ENCODE peak calls at places on chromosomes 13 and 19, in six cellular contexts. E is neural progenitor cell; S is thoracic aorta; O is right atrium auricular region; R is CD4-positive, CD25-positive, alpha-beta regulatory T cell; A is aorta. F is an unnamed sample. For H3K4me1 and H3K36me3, the result is how much of the 10 kb centered on the place peaks cover.

GRCh38 chr13:38417727-38418126 is 68.1 kb downstream of the UFM1 start:
- DNase-seq in O (no peak), A (no peak), S (no peak), R (no peak), E (peak), F (no peak)

GRCh38 chr13:96273196-96273595 is 183.3 kb downstream of the HS6ST3 start:
- DNase-seq in R (no peak), O (no peak), S (no peak), E (no peak), A (no peak), F (no peak)

GRCh38 chr13:22455036-22455435 is 725.7 kb upstream of the SGCG start:
- DNase-seq in S (no peak), E (no peak), A (no peak), R (no peak), O (no peak), F (no peak)

GRCh38 chr19:41537789-41538188 is 38.2 kb upstream of the CEACAM21 start:
- DNase-seq in E (no peak), S (no peak), O (no peak), A (no peak), R (no peak), F (no peak)

GRCh38 chr13:49560270-49561063 is 24.9 kb downstream of the RCBTB1 start:
- DNase-seq in O (no peak), A (no peak), S (no peak), E (peak), R (no peak), F (no peak)

GRCh38 chr19:17234911-17235617 is 9.0 kb downstream of the OCEL1 start:
- DNase-seq in S (no peak), O (peak), R (peak), E (peak), A (no peak), F (peak)

GRCh38 chr13:24161980-24162517 is 1.5 kb downstream of the SPATA13 start:
- DNase-seq in E (no peak), O (no peak), A (no peak), R (no peak), S (no peak), F (no peak)

GRCh38 chr19:29410974-29411615 is 114.7 kb upstream of the VSTM2B start:
- DNase-seq in R (no peak), E (no peak), O (peak), S (no peak), A (no peak), F (peak)

GRCh38 chr19:47049307-47049700 is 880 bp upstream of the TMEM160 start:
- DNase-seq in S (no peak), O (no peak), A (no peak), R (no peak), E (peak), F (no peak)

GRCh38 chr13:38391341-38391740 is 41.7 kb downstream of the UFM1 start:
- DNase-seq in E (no peak), A (no peak), R (no peak), S (no peak), O (no peak), F (no peak)

GRCh38 chr19:51799998-51800848 is 5.3 kb downstream of the FPR3 start:
- DNase-seq in O (peak), A (no peak), E (no peak), R (no peak), S (no peak), F (no peak)

GRCh38 chr13:109412232-109412935 is 374.0 kb downstream of the IRS2 start:
- DNase-seq in S (no peak), O (no peak), A (no peak), E (peak), R (no peak), F (peak)

GRCh38 chr19:5621945-5622464 is 571 bp downstream of the SAFB2 start:
- DNase-seq in E (peak), O (no peak), A (no peak), R (no peak), S (no peak), F (no peak)

GRCh38 chr13:103250071-103250470 is 183.9 kb upstream of the SLC10A2 start:
- DNase-seq in R (no peak), S (no peak), A (no peak), O (no peak), E (no peak), F (no peak)

GRCh38 chr19:42081584-42082258 is 5.8 kb downstream of the ZNF574 start:
- DNase-seq in O (no peak), A (no peak), E (no peak), S (no peak), R (no peak), F (no peak)

DNA sequence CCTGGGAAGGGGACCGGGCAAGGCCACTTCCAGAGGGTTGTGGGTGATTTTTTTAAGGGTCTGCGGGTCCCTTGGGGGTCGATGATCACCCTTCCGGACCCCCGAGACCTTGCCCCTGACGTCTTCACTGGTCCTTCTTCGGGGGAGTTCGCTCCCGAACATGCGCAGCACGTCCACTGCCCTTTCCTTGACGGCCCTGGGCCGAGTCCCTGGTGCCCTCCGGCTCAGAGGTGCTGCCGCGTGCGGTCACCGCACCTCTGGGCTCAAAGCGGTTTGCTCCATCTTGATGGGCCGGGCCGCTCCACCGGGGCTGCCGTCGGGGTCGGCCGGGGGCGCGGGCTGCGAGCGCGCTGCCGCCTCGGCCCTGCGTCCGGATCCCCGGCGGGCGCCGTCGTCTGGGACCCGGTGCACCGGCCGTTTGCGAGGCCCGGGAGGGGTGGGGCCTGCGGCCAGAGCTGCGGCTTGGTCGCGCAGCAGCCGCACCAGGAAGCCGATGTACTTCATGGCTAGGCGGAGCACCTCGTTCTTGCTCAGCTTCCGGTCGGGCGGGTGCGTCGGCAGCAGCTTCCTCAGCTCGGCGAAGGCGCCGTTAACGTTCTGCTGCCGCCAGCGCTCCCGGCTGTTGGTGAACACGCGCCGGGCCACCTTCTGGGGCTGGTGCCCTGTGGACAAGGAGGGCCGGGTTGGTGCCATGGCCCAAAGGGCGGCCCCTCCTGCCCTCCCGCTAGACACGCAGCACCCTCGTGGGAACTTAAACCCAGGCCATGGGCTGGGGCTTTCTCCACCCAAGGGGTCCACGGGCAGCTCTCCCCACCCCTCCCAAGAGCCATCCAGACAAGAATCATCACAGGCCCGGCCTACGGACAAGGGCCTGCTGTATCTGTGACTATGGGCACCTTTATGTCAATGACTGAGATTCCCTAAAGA is 3.3 kb downstream of the LYL1 start:
- DNase-seq in S (no peak), A (peak), O (no peak), R (peak), E (peak), F (peak)
- H3K4me1 ChIP-seq in S (half or more), A (under half), O (half or more), R (half or more), E (under half), F (under half)

GRCh38 chr13:25833761-25834160 is 218.1 kb downstream of the SHISA2 start:
- DNase-seq in R (no peak), E (no peak), A (no peak), S (no peak), O (no peak), F (no peak)

DNA sequence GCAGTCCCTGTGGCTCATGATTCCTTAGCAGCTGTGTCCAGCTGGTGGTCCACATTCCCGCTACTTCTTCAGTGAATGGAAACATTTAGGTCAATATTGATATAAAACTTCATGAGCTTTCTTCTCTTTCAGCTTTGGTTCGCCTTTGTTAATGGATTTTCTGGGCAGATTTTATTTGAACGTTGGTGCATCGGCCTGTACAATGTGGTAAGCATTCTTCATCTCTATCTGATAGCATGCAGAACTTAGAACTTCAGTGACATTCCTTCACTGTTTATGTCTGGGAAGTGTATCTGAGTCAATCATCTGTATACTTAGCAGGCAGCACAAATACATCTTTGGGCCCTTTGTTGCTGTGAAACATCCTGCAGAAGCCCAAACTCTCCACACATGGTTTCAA is 223.8 kb downstream of the SHISA2 start:
- DNase-seq in O (no peak), E (no peak), R (no peak), S (no peak), A (no peak), F (no peak)
- H3K36me3 ChIP-seq in O (under half), E (under half), R (under half), S (under half), A (under half), F (under half)

DNA sequence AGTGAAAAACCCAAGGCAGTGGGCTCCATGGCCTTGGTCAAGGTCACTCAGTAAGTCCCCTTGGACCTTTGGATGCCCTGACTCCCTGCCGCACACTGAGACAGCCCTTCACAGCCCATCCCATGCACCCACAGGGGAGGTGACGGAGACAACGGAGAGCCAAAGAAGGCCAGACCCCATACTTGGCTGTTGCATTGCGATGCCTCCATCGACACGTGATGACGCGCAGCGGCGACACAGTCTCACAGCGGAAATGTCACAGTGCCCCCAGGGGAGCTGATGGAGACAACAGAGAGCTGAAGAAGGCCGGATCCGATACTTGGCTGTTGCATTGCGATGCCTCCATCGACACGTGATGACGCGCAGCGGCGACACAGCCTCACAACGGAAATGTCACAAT is 282.4 kb downstream of the TEX29 start:
- DNase-seq in A (peak), O (no peak), R (no peak), E (no peak), S (no peak), F (no peak)
- H3K4me3 ChIP-seq in A (no peak), O (no peak), R (no peak), E (no peak), S (no peak), F (no peak)

DNA sequence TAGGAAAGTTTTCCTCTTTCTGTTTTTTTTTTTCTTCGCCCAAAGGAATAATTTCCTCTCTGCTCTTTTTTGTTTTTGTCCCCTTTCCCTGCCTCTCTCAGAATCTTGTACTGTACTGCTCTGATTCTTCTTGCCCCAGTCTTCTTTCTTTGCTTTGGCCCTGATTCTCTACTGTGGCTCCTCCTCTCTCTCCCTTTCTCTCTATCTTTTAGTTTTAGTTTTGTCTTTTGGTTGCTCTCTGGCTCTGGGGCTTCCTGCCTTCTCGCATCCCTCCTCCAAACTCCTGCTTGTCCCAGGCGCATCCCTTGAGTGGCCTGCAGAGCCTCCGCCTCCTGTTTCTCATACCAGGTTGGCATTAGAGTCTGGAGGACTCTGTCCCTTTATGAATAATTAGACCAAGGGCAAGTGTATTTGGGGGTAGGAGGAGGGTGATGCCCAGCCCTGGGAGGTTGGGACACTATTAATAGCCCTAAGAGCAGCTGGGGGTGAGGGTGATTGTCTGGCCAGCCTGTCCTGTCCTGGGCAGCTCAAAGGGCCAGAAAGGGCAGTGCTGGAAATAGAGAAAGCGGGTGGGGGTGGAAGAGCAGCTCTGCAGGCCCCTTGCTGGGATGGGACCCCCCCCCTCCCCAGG is 39.1 kb downstream of the LYL1 start:
- DNase-seq in S (no peak), R (no peak), E (no peak), A (no peak), O (no peak), F (no peak)
- H3K4me1 ChIP-seq in S (half or more), R (under half), E (under half), A (under half), O (half or more), F (half or more)

GRCh38 chr13:110462091-110462490 is 99.4 kb downstream of the RAB20 start:
- DNase-seq in S (no peak), A (no peak), R (no peak), E (no peak), O (no peak), F (no peak)
- H3K36me3 ChIP-seq in S (half or more), A (under half), R (under half), E (under half), O (half or more), F (half or more)

DNA sequence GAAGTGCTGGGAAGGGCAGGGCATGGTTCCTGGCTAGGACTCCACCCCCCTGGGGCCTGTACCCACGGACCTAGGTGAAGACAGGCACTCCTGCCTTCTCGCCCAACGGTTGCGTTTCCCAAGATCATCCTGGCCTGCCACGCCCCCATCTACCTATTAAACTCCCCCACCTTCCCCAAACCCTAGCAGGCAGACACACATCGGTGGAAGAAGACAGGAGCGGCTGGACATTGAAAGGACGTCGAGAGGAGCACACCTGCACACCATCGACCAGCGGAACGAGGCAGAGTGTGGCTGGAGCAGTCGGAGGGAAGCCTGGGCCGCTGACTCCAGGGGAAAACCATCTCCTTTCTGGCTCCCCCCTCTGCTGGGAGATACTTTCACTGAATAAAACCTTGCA is 45.6 kb upstream of the ALOX5AP start:
- DNase-seq in E (no peak), R (no peak), S (no peak), A (no peak), O (no peak), F (peak)
- H3K4me3 ChIP-seq in E (no peak), R (peak), S (peak), A (no peak), O (no peak), F (no peak)

GRCh38 chr19:39128511-39129079 is 3.0 kb downstream of the PAK4 start:
- DNase-seq in E (no peak), S (no peak), R (no peak), A (no peak), O (no peak), F (no peak)

GRCh38 chr19:39126593-39127187 is 1.1 kb downstream of the PAK4 start:
- DNase-seq in R (no peak), E (peak), O (no peak), S (no peak), A (no peak), F (peak)

GRCh38 chr19:39126312-39126561 is 651 bp downstream of the PAK4 start:
- DNase-seq in A (no peak), S (no peak), R (no peak), O (no peak), E (no peak), F (no peak)

GRCh38 chr19:39129116-39129515 is 3.5 kb downstream of the PAK4 start:
- DNase-seq in A (no peak), O (no peak), E (no peak), R (no peak), S (no peak), F (no peak)

DNA sequence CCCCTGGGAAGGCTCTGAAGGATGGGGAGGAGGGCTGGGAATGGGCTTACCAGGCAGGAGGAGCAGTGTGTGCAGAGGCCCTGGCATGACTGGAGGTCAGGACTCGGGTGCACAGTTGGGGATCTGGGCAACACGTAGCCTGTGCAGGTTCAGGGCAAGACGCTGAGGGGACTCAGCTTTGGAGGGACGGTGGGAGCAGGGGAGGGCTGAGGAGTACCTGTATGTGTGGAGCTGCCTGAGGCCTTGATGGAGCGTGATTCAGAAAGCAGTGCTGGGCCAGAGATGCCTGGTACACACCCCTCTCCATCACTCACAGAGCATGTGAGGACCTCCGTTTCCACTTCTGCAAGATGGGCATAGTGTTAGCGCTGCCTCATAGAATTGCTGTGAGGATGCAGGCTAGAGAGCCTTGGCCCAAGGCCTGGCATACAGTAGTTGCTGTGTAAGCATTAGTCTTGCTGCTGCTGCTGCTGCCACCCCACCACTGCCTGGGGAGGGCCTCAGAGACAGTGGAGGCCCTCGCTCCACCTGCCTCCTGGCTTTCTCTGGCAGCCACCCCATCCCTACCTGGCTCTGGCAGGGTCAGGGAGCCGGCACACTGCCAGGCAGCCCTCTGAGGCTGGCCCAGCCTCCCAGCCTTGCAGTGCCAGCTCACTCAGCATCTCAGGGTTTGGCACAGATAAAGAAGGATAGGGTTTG is 2.4 kb downstream of the PAK4 start:
- DNase-seq in E (no peak), O (no peak), A (no peak), S (no peak), R (no peak), F (no peak)
- H3K4me1 ChIP-seq in E (under half), O (half or more), A (under half), S (under half), R (under half), F (half or more)